ENCODE peak calls at places on chromosomes 5 and 9, in six cellular contexts. One of them, this sample, is unnamed.

GRCh38 chr5:139108056-139108811 is 89.9 kb downstream of the SIL1 start:
- DNase-seq in ascending aorta: no peak
- DNase-seq in NCI-H345: peak
- DNase-seq in caudate nucleus: no peak
- DNase-seq in hippocampal formation: no peak
- DNase-seq in activated T-cell treated with anti-CD3 and anti-CD28 coated beads, Interleukin-2, amount 50 U/mL, for 72 hours: no peak
- DNase-seq in this sample: no peak

GRCh38 chr9:94826044-94826443 is 99.5 kb downstream of the AOPEP start:
- DNase-seq in ascending aorta: no peak
- DNase-seq in NCI-H345: no peak
- DNase-seq in caudate nucleus: peak
- DNase-seq in hippocampal formation: no peak
- DNase-seq in activated T-cell treated with anti-CD3 and anti-CD28 coated beads, Interleukin-2, amount 50 U/mL, for 72 hours: no peak
- DNase-seq in this sample: no peak

GRCh38 chr9:107274953-107275422 is 8.1 kb upstream of the RAD23B start:
- DNase-seq in ascending aorta: no peak
- DNase-seq in NCI-H345: no peak
- DNase-seq in caudate nucleus: no peak
- DNase-seq in hippocampal formation: no peak
- DNase-seq in activated T-cell treated with anti-CD3 and anti-CD28 coated beads, Interleukin-2, amount 50 U/mL, for 72 hours: no peak
- DNase-seq in this sample: no peak

GRCh38 chr9:130664191-130665028 is at the start of gene PRDM12:
- DNase-seq in ascending aorta: no peak
- DNase-seq in NCI-H345: no peak
- DNase-seq in caudate nucleus: no peak
- DNase-seq in hippocampal formation: no peak
- DNase-seq in activated T-cell treated with anti-CD3 and anti-CD28 coated beads, Interleukin-2, amount 50 U/mL, for 72 hours: no peak
- DNase-seq in this sample: no peak

GRCh38 chr9:79287881-79288280 is 283.9 kb upstream of the TLE4 start:
- DNase-seq in ascending aorta: no peak
- DNase-seq in NCI-H345: no peak
- DNase-seq in caudate nucleus: no peak
- DNase-seq in hippocampal formation: no peak
- DNase-seq in activated T-cell treated with anti-CD3 and anti-CD28 coated beads, Interleukin-2, amount 50 U/mL, for 72 hours: no peak
- DNase-seq in this sample: no peak

GRCh38 chr9:128007566-128008138 is 26.9 kb upstream of the EEIG1 start:
- DNase-seq in ascending aorta: no peak
- DNase-seq in NCI-H345: peak
- DNase-seq in caudate nucleus: no peak
- DNase-seq in hippocampal formation: peak
- DNase-seq in activated T-cell treated with anti-CD3 and anti-CD28 coated beads, Interleukin-2, amount 50 U/mL, for 72 hours: peak
- DNase-seq in this sample: peak

GRCh38 chr5:54986269-54986654 is 869 bp upstream of the ESM1 start:
- DNase-seq in ascending aorta: no peak
- DNase-seq in NCI-H345: no peak
- DNase-seq in caudate nucleus: no peak
- DNase-seq in hippocampal formation: no peak
- DNase-seq in activated T-cell treated with anti-CD3 and anti-CD28 coated beads, Interleukin-2, amount 50 U/mL, for 72 hours: no peak
- DNase-seq in this sample: no peak

GRCh38 chr5:55063220-55063863 is 39.1 kb upstream of the GZMA start:
- DNase-seq in ascending aorta: no peak
- DNase-seq in NCI-H345: no peak
- DNase-seq in caudate nucleus: no peak
- DNase-seq in hippocampal formation: no peak
- DNase-seq in activated T-cell treated with anti-CD3 and anti-CD28 coated beads, Interleukin-2, amount 50 U/mL, for 72 hours: no peak
- DNase-seq in this sample: no peak

GRCh38 chr5:140341591-140341990 is 4.8 kb downstream of the HBEGF start:
- DNase-seq in ascending aorta: peak
- DNase-seq in NCI-H345: no peak
- DNase-seq in caudate nucleus: peak
- DNase-seq in hippocampal formation: peak
- DNase-seq in activated T-cell treated with anti-CD3 and anti-CD28 coated beads, Interleukin-2, amount 50 U/mL, for 72 hours: no peak
- DNase-seq in this sample: no peak

This sample was measured in GM20000.